ENCODE peak calls at places on chromosomes 1 and 21, in five cellular contexts. F is K562, A is H1, E is HepG2, D is GM12878. L is an unnamed sample.

GRCh38 chr1:93087532-93087931 is 8.4 kb downstream of the MTF2 start:
- DNase-seq in A (no peak), E (no peak), D (no peak), F (no peak), L (no peak)

GRCh38 chr1:47104816-47105215 is 32.4 kb upstream of the CYP4A22 start:
- DNase-seq in A (no peak), F (no peak), D (no peak), E (no peak), L (no peak)

GRCh38 chr1:232950919-232951579 is 638 bp downstream of the NTPCR start:
- DNase-seq in F (peak), A (no peak), D (no peak), E (peak), L (no peak)

GRCh38 chr1:80349218-80349617 is 1342.7 kb upstream of the ADGRL4 start:
- DNase-seq in D (no peak), E (no peak), F (no peak), A (peak), L (peak)

GRCh38 chr21:41397416-41397815 is 28.6 kb upstream of the MX1 start:
- DNase-seq in E (no peak), F (no peak), A (no peak), D (no peak), L (no peak)

GRCh38 chr1:29520571-29521437 is 284.5 kb downstream of the PTPRU start:
- DNase-seq in A (no peak), F (no peak), D (no peak), E (no peak), L (peak)

GRCh38 chr1:7293702-7294630 is 477.1 kb upstream of the VAMP3 start:
- DNase-seq in F (no peak), D (no peak), E (no peak), A (no peak), L (no peak)

GRCh38 chr1:59104191-59104760 is 192.6 kb upstream of the FGGY start:
- DNase-seq in A (no peak), E (peak), D (no peak), F (no peak), L (no peak)

GRCh38 chr1:5910666-5911065 is 81.6 kb downstream of the NPHP4 start:
- DNase-seq in D (no peak), E (no peak), F (no peak), A (no peak), L (no peak)

GRCh38 chr1:228039986-228040385 is 33.2 kb downstream of the WNT3A start:
- DNase-seq in D (no peak), E (no peak), A (no peak), F (no peak), L (no peak)

GRCh38 chr1:226482196-226482595 is 66.4 kb upstream of the STUM start:
- DNase-seq in F (no peak), A (no peak), E (no peak), D (no peak), L (no peak)

GRCh38 chr1:78839704-78840277 is 166.7 kb downstream of the ADGRL4 start:
- DNase-seq in E (peak), A (no peak), D (no peak), F (peak), L (peak)

GRCh38 chr1:55015123-55015522 is 16.4 kb downstream of the BSND start:
- DNase-seq in D (no peak), E (no peak), F (no peak), A (no peak), L (no peak)

GRCh38 chr1:9784508-9785133 is 39.1 kb downstream of the CLSTN1 start:
- DNase-seq in A (no peak), F (peak), D (peak), E (peak), L (peak)

GRCh38 chr1:119868176-119868575 is 28.1 kb downstream of the ADAM30 start:
- DNase-seq in E (no peak), A (no peak), F (no peak), D (no peak), L (no peak)

GRCh38 chr21:45093064-45093532 is 18.7 kb downstream of the ADARB1 start:
- DNase-seq in F (no peak), E (no peak), D (no peak), A (no peak), L (no peak)

GRCh38 chr1:209390764-209391163 is 192.8 kb upstream of the CAMK1G start:
- DNase-seq in A (no peak), E (no peak), D (no peak), F (no peak), L (no peak)

GRCh38 chr1:94012686-94013330 is 103.6 kb upstream of the GCLM start:
- DNase-seq in F (no peak), A (no peak), E (no peak), D (no peak), L (peak)

GRCh38 chr1:228344631-228345072 is 62.0 kb downstream of the TRIM11 start:
- DNase-seq in F (no peak), E (no peak), D (no peak), A (no peak), L (no peak)

GRCh38 chr1:165369255-165369848 is 12.8 kb upstream of the LMX1A start:
- DNase-seq in F (peak), A (no peak), D (no peak), E (peak), L (peak)

GRCh38 chr21:21898801-21899200 is 900.6 kb downstream of the NCAM2 start:
- DNase-seq in D (no peak), E (no peak), A (no peak), F (no peak), L (no peak)

GRCh38 chr1:9606948-9607347 is 18.2 kb downstream of the TMEM201 start:
- DNase-seq in F (no peak), A (no peak), E (no peak), D (no peak), L (no peak)

GRCh38 chr1:41578712-41579335 is 94.3 kb upstream of the EDN2 start:
- DNase-seq in D (no peak), A (no peak), E (peak), F (peak), L (peak)

GRCh38 chr1:159960721-159961381 is 6.8 kb upstream of the SLAMF9 start:
- DNase-seq in D (no peak), F (no peak), A (no peak), E (no peak), L (no peak)

GRCh38 chr1:171313835-171314320 is at the start of gene FMO4:
- DNase-seq in E (peak), A (peak), F (peak), D (peak), L (peak)

GRCh38 chr1:204520834-204521709 is 4.9 kb downstream of the MDM4 start:
- DNase-seq in E (no peak), F (peak), D (peak), A (no peak), L (no peak)

GRCh38 chr1:29236993-29237905 is 927 bp downstream of the PTPRU start:
- DNase-seq in D (no peak), E (peak), A (no peak), F (no peak), L (peak)

GRCh38 chr1:36458910-36459309 is 5.3 kb downstream of the MRPS15 start:
- DNase-seq in E (no peak), A (no peak), F (no peak), D (no peak), L (no peak)

GRCh38 chr1:90973897-90974798 is 47.7 kb downstream of the ZNF644 start:
- DNase-seq in F (peak), D (no peak), A (peak), E (no peak), L (no peak)

GRCh38 chr1:213138892-213139291 is 87.9 kb downstream of the RPS6KC1 start:
- DNase-seq in E (no peak), F (no peak), A (no peak), D (no peak), L (no peak)

GRCh38 chr1:30883389-30884172 is 25.0 kb downstream of the SDC3 start:
- DNase-seq in E (no peak), A (no peak), D (no peak), F (no peak), L (no peak)

GRCh38 chr1:30525980-30526651 is 197.3 kb downstream of the MATN1 start:
- DNase-seq in F (no peak), D (no peak), A (no peak), E (peak), L (no peak)

GRCh38 chr1:228405979-228406265 is 713 bp downstream of the TRIM11 start:
- DNase-seq in E (no peak), F (peak), A (no peak), D (no peak), L (no peak)

GRCh38 chr1:81437649-81438048 is 363.1 kb upstream of the ADGRL2 start:
- DNase-seq in F (no peak), D (peak), E (no peak), A (no peak), L (no peak)

DNA sequence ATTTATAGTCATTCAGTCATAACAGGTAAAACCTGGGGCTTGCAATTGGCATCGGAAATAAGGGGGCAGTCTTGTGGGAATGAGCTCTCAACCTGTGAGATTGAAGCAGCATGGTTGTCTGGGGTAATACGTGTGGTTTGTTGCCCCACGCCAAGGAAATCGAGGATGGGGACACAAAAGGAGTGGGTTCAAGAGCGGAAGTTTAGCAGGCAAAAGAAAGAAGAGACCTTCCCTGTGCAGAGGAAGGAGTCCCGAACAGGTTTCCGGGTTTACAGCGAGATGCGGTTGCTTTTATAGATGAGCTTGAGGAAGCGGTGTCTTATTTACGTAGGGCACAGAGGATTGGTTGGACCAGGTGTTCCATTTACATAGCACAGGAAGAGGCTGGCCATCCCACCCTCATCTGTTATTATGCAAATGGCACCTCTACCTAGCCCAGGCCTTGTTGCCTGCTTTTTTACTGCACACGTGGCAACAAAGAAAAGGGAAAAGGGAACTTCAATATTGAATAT is 37.3 kb downstream of the IFNAR1 start:
- DNase-seq in D (no peak), F (peak), E (no peak), A (peak), L (peak)
- TF ChIP-seq ATF2 in D (no peak), F (no peak), E (no peak), A (peak), L (no peak)

GRCh38 chr1:108830119-108831008 is 26.5 kb downstream of the AKNAD1 start:
- DNase-seq in A (no peak), D (no peak), F (peak), E (peak), L (no peak)
- TF ChIP-seq ATF2 in A (no peak), D (no peak), F (no peak), E (no peak), L (no peak)

GRCh38 chr1:188055921-188056505 is 1227.3 kb downstream of the PLA2G4A start:
- DNase-seq in D (no peak), E (no peak), F (no peak), A (no peak), L (no peak)

GRCh38 chr1:188062456-188062855 is 1233.7 kb downstream of the PLA2G4A start:
- DNase-seq in E (no peak), D (no peak), A (no peak), F (no peak), L (no peak)

GRCh38 chr1:188065917-188066316 is 1237.2 kb downstream of the PLA2G4A start:
- DNase-seq in F (no peak), D (no peak), E (no peak), A (no peak), L (no peak)

GRCh38 chr1:188058801-188059200 is 1230.1 kb downstream of the PLA2G4A start:
- DNase-seq in E (no peak), A (no peak), F (no peak), D (no peak), L (no peak)

DNA sequence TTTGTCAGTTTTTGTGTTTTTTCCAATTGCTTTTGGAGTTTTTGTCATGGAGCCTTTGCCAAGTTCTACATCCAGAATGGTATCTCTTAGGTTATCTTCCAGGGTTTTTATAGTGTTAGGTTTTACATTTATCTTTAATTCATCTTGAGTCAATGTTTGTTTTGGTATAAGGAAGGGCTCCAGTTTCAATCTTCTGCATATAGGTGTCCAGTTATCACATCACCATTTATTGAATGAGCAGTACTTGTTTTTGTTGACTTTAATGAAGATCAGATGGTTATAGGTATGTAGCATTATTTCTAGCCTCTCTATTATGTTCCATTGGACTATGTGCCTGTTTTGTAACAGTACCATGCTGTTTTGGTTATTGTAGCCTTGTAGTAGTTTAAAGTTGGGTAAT is 1233.1 kb downstream of the PLA2G4A start:
- DNase-seq in A (no peak), D (no peak), F (no peak), E (no peak), L (no peak)
- TF ChIP-seq ATF2 in A (no peak), D (no peak), F (no peak), E (no peak), L (no peak)

GRCh38 chr1:230858236-230858820 is 10.0 kb downstream of the C1orf198 start:
- DNase-seq in F (no peak), D (no peak), A (no peak), E (no peak), L (no peak)

GRCh38 chr1:230857077-230857476 is 11.2 kb downstream of the C1orf198 start:
- DNase-seq in D (no peak), A (no peak), F (no peak), E (no peak), L (no peak)

GRCh38 chr1:230860617-230861384 is 7.5 kb downstream of the C1orf198 start:
- DNase-seq in F (peak), E (no peak), A (no peak), D (no peak), L (no peak)

GRCh38 chr1:230857822-230858221 is 10.5 kb downstream of the C1orf198 start:
- DNase-seq in A (no peak), F (no peak), E (no peak), D (no peak), L (no peak)

DNA sequence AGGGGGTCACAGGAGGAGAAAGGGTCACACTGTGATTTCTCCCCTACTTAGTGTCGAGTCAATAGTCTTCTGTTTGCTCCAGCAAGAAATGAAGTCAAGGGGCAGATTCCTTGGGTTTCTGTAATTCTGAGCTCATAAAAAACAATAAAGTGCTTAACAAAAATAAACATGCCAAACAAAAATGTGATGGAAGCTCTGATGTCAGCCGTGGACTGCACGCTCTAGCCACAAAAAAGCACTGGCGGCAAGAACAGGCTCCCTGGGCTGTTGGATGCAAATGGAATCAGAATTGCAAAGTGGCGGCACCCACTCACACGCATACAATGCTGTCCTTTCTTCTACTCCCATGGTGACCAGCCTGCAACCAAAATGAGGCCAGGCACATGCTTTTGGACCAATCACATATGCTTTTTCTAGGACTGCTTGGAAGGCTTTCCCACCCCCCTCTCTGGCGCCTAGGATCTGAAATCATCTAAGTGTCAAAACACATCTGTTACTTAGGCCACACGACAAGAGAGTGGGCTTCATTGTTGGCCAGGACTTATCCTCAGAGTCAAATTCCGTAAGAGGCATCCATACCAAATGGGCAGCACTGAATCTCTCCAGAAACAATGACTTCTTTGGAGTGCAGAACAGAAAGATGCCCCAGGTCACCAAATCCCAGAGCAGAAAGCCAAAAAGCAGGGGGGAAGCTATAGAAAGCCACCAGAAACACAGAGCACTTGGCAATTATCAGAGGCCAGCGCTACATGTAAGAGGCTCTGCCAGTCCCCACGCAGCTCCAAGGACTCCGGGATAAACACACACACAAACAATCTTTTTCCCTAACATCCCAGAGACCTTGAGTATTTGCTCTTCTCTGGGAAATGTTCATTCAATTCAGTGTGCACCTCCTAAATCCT is 9.2 kb downstream of the C1orf198 start:
- DNase-seq in A (no peak), F (no peak), E (no peak), D (no peak), L (no peak)
- TF ChIP-seq ATF2 in A (no peak), F (no peak), E (no peak), D (no peak), L (no peak)

GRCh38 chr1:179083031-179083345 is 1.1 kb downstream of the TOR3A start:
- DNase-seq in E (no peak), D (no peak), A (no peak), F (no peak), L (no peak)
- TF ChIP-seq ATF2 in E (no peak), D (no peak), A (no peak), F (no peak), L (no peak)

DNA sequence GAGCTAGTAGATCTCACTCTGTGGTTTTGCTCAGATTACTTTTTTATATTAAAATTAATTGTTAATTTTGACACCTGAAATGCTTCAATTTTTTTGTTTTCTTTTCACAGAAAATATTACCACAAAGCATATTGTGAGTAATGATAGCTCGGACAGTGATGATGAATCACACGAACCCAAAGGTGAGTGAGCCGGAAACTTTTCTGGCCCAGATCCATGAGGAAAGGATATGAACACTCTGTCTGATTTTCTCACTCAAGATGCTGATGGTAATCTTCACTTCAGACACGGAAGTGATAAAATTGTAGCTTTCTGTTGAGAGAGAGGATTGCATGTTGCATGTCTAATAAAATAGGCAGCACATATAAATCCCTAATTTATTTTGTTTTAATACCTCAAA is 121.8 kb downstream of the PLA2G4A start:
- DNase-seq in D (no peak), F (no peak), E (no peak), A (no peak), L (no peak)
- TF ChIP-seq ATF2 in D (no peak), F (no peak), E (no peak), A (no peak), L (no peak)

DNA sequence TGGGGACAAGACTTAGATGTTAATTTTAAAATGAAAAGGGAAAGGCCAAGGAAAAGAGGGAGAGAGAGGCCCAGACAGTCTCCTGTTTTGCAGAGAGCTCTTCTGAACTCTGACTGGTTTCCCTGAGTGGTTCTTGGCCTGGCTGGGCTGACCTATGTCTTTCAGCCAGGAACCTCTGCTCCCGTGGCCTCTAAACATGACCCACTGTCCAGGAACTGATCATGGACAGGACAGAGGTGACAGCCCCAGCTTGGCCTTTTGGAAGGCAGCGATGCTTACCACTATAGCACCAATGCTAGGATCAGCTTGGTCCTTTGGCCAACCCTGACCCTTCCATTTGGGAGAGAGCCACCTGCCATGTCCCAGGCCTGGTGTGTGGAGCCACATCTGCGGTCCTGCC is 55.2 kb downstream of the PRDM16 start:
- DNase-seq in D (no peak), F (no peak), E (no peak), A (no peak), L (no peak)
- TF ChIP-seq ATF2 in D (no peak), F (no peak), E (no peak), A (no peak), L (no peak)

GRCh38 chr21:26169611-26170470 is 729 bp downstream of the APP start:
- DNase-seq in D (no peak), A (no peak), F (peak), E (no peak), L (peak)

GRCh38 chr21:26170471-26171309 is at the start of gene APP:
- DNase-seq in E (peak), F (peak), A (no peak), D (no peak), L (peak)

GRCh38 chr21:26167593-26167992 is 3.0 kb downstream of the APP start:
- DNase-seq in F (no peak), D (no peak), E (no peak), A (no peak), L (no peak)

GRCh38 chr21:26171310-26172100 is 935 bp upstream of the APP start:
- DNase-seq in D (no peak), A (no peak), E (no peak), F (no peak), L (no peak)

DNA sequence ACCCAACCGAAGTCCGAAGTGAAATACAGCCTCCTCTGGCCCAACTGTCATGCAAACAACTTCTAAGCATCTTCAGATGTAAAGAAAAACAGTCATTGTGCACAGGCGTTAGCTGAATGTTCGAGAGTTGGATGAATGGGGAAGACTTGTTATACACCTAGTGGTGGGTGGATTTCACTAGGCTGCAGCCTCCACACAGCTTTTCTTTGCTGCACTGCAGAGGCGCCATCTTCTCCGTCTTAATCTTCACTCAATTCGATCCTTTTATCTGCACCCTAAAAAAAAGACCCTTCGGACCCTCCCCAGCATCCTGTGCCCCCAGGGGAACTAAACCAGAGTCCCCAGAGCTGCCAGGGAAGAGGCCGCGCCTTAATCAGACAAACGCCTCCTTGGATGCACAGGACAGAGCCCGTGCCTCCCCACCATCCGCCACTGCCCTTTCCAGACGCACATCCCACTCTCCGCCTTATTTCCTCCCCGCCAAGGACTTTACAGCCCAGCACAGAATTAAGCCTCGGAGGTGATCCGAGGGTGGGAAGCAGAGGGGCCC is 1.4 kb downstream of the APP start:
- DNase-seq in F (no peak), E (peak), D (peak), A (no peak), L (no peak)
- TF ChIP-seq ATF2 in F (no peak), E (no peak), D (no peak), A (no peak), L (no peak)